ENCODE peak calls at places on chromosome 2, in six cellular contexts. H is neuronal stem cell, N is IMR-90, A is H1, V is mesenchymal stem cell, J is trophoblast cell. F is an unnamed sample.

GRCh38 chr2:179588486-179589145 is 272.8 kb downstream of the ZNF385B start:
- DNase-seq in J (no peak), H (no peak), V (no peak), A (no peak), N (no peak), F (no peak)

GRCh38 chr2:26448651-26449050 is 29.3 kb downstream of the OTOF start:
- DNase-seq in N (no peak), V (no peak), J (no peak), A (no peak), H (no peak), F (no peak)

GRCh38 chr2:107062599-107063196 is 176.7 kb upstream of the ST6GAL2 start:
- DNase-seq in J (no peak), H (peak), V (no peak), N (no peak), A (no peak), F (no peak)

GRCh38 chr2:176657391-176657790 is 388.1 kb downstream of the MTX2 start:
- DNase-seq in A (no peak), H (no peak), J (no peak), N (no peak), V (no peak), F (no peak)

GRCh38 chr2:235384624-235385023 is 109.2 kb upstream of the AGAP1 start:
- DNase-seq in H (peak), J (no peak), A (no peak), V (no peak), N (no peak), F (peak)

GRCh38 chr2:71277536-71278103 is 50.7 kb upstream of the PAIP2B start:
- DNase-seq in J (peak), A (no peak), V (peak), H (peak), N (no peak), F (peak)

GRCh38 chr2:85756822-85757435 is 3.1 kb downstream of the ATOH8 start:
- DNase-seq in V (no peak), H (no peak), A (no peak), N (no peak), J (no peak), F (no peak)

GRCh38 chr2:37616674-37616999 is 54.8 kb downstream of the CDC42EP3 start:
- DNase-seq in V (peak), H (no peak), A (no peak), J (peak), N (peak), F (no peak)

GRCh38 chr2:8986327-8986976 is 17.0 kb downstream of the MBOAT2 start:
- DNase-seq in H (no peak), N (no peak), J (peak), V (no peak), A (no peak), F (peak)

GRCh38 chr2:20624156-20624883 is 26.6 kb downstream of the HS1BP3 start:
- DNase-seq in V (no peak), H (no peak), J (no peak), A (no peak), N (no peak), F (no peak)

GRCh38 chr2:12948963-12949353 is 232.2 kb downstream of the TRIB2 start:
- DNase-seq in N (no peak), A (no peak), H (no peak), J (no peak), V (no peak), F (no peak)

GRCh38 chr2:26469955-26470354 is 8.0 kb downstream of the OTOF start:
- DNase-seq in A (no peak), V (no peak), H (no peak), N (no peak), J (no peak), F (no peak)

GRCh38 chr2:172070936-172071335 is 14.4 kb upstream of the DLX1 start:
- DNase-seq in V (no peak), H (no peak), A (no peak), N (no peak), J (no peak), F (no peak)

GRCh38 chr2:176461098-176461497 is 191.9 kb downstream of the MTX2 start:
- DNase-seq in A (no peak), V (peak), N (peak), H (no peak), J (no peak), F (no peak)

GRCh38 chr2:178404380-178404767 is 46.6 kb downstream of the PRKRA start:
- DNase-seq in H (no peak), A (no peak), V (peak), J (peak), N (peak), F (no peak)

GRCh38 chr2:64922482-64923384 is 66.5 kb upstream of the SLC1A4 start:
- DNase-seq in V (no peak), J (no peak), A (no peak), N (no peak), H (no peak), F (no peak)

GRCh38 chr2:45851576-45852304 is 200.3 kb downstream of the PRKCE start:
- DNase-seq in N (peak), V (peak), A (no peak), J (no peak), H (no peak), F (no peak)

GRCh38 chr2:129812071-129812470 is 167.4 kb upstream of the RAB6C start:
- DNase-seq in J (peak), N (no peak), V (no peak), A (no peak), H (no peak), F (no peak)

GRCh38 chr2:73779472-73780241 is at the start of gene DUSP11:
- DNase-seq in H (peak), J (peak), N (peak), V (peak), A (peak), F (peak)
- H3K14ac ChIP-seq in H (peak), J (peak), N (peak), V (no peak), A (no peak), F (peak)

DNA sequence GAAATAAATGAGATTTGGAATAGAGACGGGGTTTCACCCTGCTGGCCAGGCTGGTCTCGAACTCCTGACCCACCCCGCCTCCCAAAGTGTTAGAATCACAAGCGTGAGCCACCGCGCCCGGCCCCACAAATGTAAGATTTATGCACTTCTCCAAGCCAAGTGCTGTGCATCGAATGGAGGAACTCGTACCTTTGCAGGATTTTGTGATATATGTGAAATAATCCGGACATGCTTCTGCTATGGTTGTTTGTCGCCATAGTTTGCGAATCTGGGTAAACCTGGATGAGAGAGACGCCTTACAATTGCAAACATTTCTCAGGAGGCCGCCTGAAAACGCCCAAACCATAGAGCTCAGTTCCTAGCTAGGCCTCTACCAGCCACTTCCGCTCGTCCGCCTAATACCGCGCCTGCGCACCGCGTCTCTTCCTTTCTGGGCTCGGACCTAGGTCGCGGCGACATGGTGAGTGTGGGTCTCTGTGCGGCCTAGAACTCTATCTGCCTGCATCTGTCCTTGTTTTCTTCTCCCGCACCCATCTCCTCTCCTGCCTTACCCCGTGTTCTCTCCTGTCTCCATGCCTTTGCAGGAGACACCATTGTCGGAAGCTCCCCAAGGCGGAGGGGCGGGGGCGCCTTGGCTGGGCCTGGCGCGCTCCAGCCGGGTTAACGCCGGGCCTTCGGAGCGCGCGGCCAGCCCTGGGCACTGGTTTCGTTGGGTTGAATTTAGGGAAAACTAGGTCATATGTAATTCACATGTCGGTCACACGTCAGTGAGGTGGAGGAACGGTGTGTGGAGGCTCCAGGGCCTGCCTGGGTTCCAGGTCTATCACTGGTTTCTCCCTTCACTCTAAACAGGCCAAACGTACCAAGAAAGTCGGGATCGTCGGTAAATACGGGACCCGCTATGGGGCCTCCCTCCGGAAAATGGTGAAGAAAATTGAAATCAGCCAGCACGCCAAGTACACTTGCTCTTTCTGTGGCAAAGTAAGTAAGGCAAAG is at the start of gene RPL37A:
- DNase-seq in A (peak), V (peak), H (peak), J (peak), N (peak), F (peak)
- H3K23ac ChIP-seq in A (no peak), V (peak), H (peak), J (no peak), N (peak), F (peak)

GRCh38 chr2:201520201-201520600 is 68.7 kb downstream of the STRADB start:
- DNase-seq in V (no peak), N (peak), A (no peak), J (no peak), H (no peak), F (no peak)

GRCh38 chr2:201522965-201523364 is 71.4 kb downstream of the STRADB start:
- DNase-seq in H (no peak), N (no peak), J (no peak), V (no peak), A (no peak), F (no peak)

DNA sequence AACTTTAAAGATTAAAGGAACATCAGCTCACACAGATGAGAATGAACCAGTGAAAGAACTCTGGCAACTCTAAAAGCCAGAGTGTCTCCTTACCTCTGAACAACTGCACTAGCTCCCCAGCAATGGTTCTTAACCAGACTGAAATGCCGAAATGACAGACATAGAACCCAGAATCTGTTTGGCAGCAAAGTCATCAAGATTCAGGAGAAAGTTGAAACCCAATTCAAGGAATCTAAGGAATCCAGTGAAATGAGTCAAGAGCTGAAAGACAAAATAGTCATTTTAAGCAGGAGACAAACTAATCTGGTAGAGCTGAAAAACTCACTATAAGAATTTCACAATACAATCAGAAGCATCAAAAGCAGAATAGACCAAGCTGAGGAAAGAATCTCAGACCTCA is 72.0 kb downstream of the STRADB start:
- DNase-seq in V (no peak), H (no peak), A (no peak), N (peak), J (no peak), F (no peak)
- H3K14ac ChIP-seq in V (no peak), H (no peak), A (no peak), N (no peak), J (no peak), F (no peak)

DNA sequence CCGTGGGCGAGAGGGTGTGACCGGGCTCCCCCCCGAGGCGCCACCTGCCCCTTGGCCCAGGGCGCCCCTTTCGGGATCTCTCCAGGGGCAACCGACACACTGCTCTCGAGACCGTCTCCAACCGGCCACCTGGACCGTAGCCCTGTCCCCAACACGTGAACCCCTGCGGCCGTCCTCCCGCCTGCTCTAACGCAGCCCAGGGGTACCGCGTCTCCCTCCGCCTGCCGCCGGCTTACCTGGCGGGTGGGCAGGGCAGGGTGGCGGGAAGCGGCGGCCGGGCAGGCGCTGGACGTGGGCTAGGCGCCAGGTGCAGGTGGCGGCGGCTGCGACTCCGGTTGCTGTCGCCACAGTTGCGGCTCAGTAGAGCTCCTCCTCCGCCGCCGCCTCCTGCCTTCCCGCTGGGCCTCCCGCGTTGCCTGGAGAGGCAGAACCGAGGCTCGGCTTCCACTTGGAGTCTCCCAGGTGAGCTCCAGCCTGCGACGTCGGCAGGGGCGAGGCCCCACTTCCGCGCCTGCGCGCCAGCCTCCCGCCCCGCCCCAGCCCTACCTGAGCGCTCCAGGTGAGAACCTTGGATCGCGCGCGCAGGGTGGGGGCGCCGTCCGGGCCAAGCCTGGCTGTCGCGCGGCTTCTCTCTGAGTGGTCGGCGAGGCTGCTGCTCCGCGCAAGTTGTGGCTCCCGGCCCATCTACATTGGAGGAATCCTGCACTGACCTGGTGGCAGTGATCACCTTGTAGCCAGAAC is at the start of gene GALNT3:
- DNase-seq in J (peak), H (peak), N (no peak), A (peak), V (peak), F (peak)
- H3K23ac ChIP-seq in J (no peak), H (peak), N (no peak), A (no peak), V (peak), F (no peak)

DNA sequence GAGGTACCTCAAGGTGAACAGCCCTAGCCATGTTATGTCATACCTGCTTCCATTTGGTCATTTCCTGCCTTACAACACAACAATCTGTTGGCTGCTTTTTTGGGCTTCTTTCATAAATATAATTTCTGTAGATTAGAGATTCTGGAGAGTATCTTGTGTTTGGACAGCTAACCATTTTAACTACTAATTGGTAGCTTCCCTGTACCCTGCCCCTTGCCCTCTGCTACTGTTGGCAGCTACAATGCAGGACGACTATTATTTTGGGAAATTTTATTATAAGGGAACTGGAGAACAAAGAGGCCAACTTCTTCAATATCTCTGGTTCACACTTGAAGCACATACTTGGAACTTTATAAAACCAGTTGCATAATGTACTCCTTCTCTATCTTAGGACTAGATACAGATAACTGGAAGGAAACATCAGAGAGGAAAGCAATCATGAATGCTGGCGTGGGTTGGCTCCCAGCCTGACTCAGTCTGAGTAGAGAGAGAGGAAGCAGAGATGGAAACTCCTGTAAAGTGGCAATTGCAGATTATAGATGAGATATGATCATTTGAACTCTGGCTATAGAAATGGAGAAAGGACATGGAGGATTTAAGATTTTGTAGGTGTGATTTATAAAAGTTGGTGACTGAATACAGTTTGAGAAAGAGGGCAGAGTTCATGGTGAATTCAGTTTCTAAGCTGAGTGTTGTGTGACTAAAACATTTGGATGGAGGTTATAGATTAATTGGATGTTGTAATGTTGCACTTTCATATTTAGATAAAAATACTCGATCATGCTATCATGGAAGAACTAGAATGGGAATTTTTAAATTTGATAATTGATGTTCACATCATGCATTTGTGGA is 74.5 kb downstream of the MDH1 start:
- DNase-seq in J (no peak), V (no peak), H (no peak), N (peak), A (no peak), F (no peak)
- H3K14ac ChIP-seq in J (no peak), V (no peak), H (no peak), N (peak), A (no peak), F (no peak)

F was measured in H9.